ENCODE peak calls at places on chromosome 13, in six cellular contexts. C is right atrium auricular region; E is Calu3; O is CD4-positive, alpha-beta T cell; B is IMR-90; R is fibroblast of the aortic adventitia. P is an unnamed sample.

GRCh38 chr13:37492741-37493514 is 105.6 kb downstream of the POSTN start:
- DNase-seq in E (no peak), O (no peak), R (peak), B (peak), C (no peak), P (peak)

GRCh38 chr13:112506046-112506445 is 81.9 kb downstream of the TUBGCP3 start:
- DNase-seq in C (no peak), O (no peak), E (no peak), B (no peak), R (no peak), P (no peak)

GRCh38 chr13:93620366-93620765 is 393.8 kb downstream of the GPC6 start:
- DNase-seq in B (no peak), C (no peak), E (no peak), O (no peak), R (peak), P (no peak)

GRCh38 chr13:103883698-103884097 is 817.5 kb upstream of the SLC10A2 start:
- DNase-seq in C (no peak), E (no peak), R (no peak), O (no peak), B (peak), P (no peak)

GRCh38 chr13:79861731-79862130 is 380.8 kb downstream of the NDFIP2 start:
- DNase-seq in O (no peak), C (no peak), B (no peak), R (no peak), E (no peak), P (no peak)

GRCh38 chr13:52845334-52845761 is 3.1 kb downstream of the PCDH8 start:
- DNase-seq in O (no peak), B (no peak), E (no peak), R (no peak), C (no peak), P (no peak)

GRCh38 chr13:75610466-75610865 is 25.7 kb upstream of the LMO7 start:
- DNase-seq in E (no peak), B (no peak), O (no peak), R (no peak), C (no peak), P (no peak)

GRCh38 chr13:110713981-110714797 is 689 bp downstream of the ING1 start:
- DNase-seq in R (peak), C (peak), E (no peak), O (peak), B (peak), P (peak)

GRCh38 chr13:80242728-80243427 is 98.0 kb downstream of the SPRY2 start:
- DNase-seq in C (no peak), B (no peak), R (no peak), O (no peak), E (no peak), P (no peak)

GRCh38 chr13:22696433-22696832 is 484.3 kb upstream of the SGCG start:
- DNase-seq in C (no peak), B (no peak), O (no peak), E (no peak), R (no peak), P (no peak)

GRCh38 chr13:111021270-111021669 is 93.8 kb upstream of the ARHGEF7 start:
- DNase-seq in C (no peak), O (no peak), R (peak), B (no peak), E (no peak), P (no peak)

GRCh38 chr13:98123176-98123575 is 19.7 kb upstream of the FARP1 start:
- DNase-seq in B (no peak), O (no peak), R (no peak), E (no peak), C (no peak), P (no peak)

GRCh38 chr13:77902319-77902963 is 16.2 kb downstream of the EDNRB start:
- DNase-seq in E (no peak), O (no peak), B (no peak), R (no peak), C (no peak), P (no peak)

GRCh38 chr13:110419391-110419791 is 112.3 kb downstream of the COL4A2 start:
- DNase-seq in B (no peak), E (peak), R (no peak), C (no peak), O (no peak), P (no peak)

GRCh38 chr13:40191186-40191980 is 475.1 kb downstream of the FOXO1 start:
- DNase-seq in C (no peak), E (no peak), B (no peak), O (no peak), R (peak), P (no peak)

GRCh38 chr13:25067054-25067453 is 28.9 kb upstream of the PABPC3 start:
- DNase-seq in O (no peak), C (no peak), E (no peak), R (no peak), B (no peak), P (no peak)

GRCh38 chr13:25733061-25733491 is 318.7 kb downstream of the SHISA2 start:
- DNase-seq in B (no peak), E (no peak), C (no peak), R (peak), O (no peak), P (peak)

GRCh38 chr13:60629158-60629557 is 232.1 kb downstream of the TDRD3 start:
- DNase-seq in O (no peak), C (no peak), R (no peak), E (no peak), B (no peak), P (no peak)

GRCh38 chr13:26377038-26377437 is 123.1 kb downstream of the CDK8 start:
- DNase-seq in B (peak), R (peak), C (no peak), O (no peak), E (peak), P (peak)

GRCh38 chr13:35283856-35284255 is 192.6 kb downstream of the MAB21L1 start:
- DNase-seq in B (no peak), O (no peak), C (no peak), R (no peak), E (peak), P (peak)

GRCh38 chr13:102642475-102642874 is 45.7 kb downstream of the TPP2 start:
- DNase-seq in B (no peak), O (no peak), E (no peak), C (peak), R (peak), P (no peak)

GRCh38 chr13:39259371-39259770 is 221.1 kb downstream of the NHLRC3 start:
- DNase-seq in C (no peak), E (no peak), R (no peak), O (no peak), B (no peak), P (no peak)

GRCh38 chr13:50724913-50725312 is 118.6 kb downstream of the DLEU7 start:
- DNase-seq in C (no peak), O (no peak), R (no peak), B (no peak), E (no peak), P (no peak)

GRCh38 chr13:52765991-52766390 is 26.4 kb upstream of the CNMD start:
- DNase-seq in B (no peak), O (no peak), R (no peak), C (no peak), E (no peak), P (no peak)

GRCh38 chr13:90107658-90108057 is 1239.8 kb upstream of the MIR17HG start:
- DNase-seq in E (no peak), C (no peak), B (no peak), R (no peak), O (no peak), P (no peak)

GRCh38 chr13:48081739-48082138 is 13.2 kb downstream of the MED4 start:
- DNase-seq in B (no peak), R (no peak), C (no peak), O (no peak), E (no peak), P (no peak)

GRCh38 chr13:48074006-48074405 is 20.9 kb downstream of the MED4 start:
- DNase-seq in R (no peak), O (no peak), B (no peak), E (no peak), C (no peak), P (no peak)

GRCh38 chr13:48072304-48072703 is 22.6 kb downstream of the MED4 start:
- DNase-seq in C (no peak), B (no peak), O (no peak), R (no peak), E (no peak), P (peak)

GRCh38 chr13:48072787-48073186 is 22.1 kb downstream of the MED4 start:
- DNase-seq in E (no peak), R (no peak), B (no peak), O (no peak), C (no peak), P (no peak)

GRCh38 chr13:48078251-48078656 is 16.6 kb downstream of the MED4 start:
- DNase-seq in E (peak), C (no peak), B (no peak), R (no peak), O (no peak), P (peak)
- TF ChIP-seq CTCF in E (no peak), C (no peak), B (no peak), R (peak), O (no peak), P (peak)

DNA sequence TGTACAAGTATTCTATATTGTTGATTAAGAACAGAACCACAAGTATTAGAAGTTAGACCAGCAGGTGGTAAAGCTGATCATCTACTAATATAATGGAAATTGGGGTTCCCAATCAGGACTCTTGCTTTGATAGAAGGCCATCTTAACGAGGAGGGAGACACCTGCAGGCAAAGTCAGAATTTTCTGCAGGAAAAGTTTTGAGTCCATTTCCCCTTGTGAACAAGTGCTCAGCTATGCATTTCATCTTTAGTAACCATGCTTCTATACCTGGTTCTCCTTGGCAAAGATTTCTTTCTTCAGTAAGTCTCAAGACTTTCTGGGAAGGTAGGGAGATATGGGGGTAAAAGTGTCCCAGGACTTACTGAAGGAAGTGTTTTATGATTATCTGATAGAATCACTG is 36.1 kb upstream of the USPL1 start:
- DNase-seq in O (no peak), E (peak), C (no peak), R (peak), B (peak), P (peak)
- TF ChIP-seq CTCF in O (peak), E (no peak), C (no peak), R (peak), B (peak), P (peak)

DNA sequence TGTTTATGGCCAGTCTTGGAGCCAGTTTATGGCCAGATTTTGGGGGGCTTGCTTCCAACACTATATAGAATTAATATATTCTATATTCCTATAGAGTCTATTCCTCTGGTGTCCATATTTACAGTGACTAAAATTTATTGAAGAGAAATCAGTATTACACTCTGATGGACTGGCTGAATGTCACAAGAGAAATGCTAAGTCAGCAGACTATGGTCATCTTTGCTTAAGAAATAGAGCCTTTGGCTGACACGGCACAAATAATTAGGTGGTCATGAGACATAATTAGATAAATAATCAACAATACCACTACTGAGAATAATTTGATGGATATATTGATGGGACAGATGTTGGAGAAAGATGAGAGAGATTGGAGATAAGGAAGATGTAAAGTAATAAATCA is 272.9 kb downstream of the SLITRK5 start:
- DNase-seq in B (no peak), E (no peak), O (no peak), C (no peak), R (no peak), P (no peak)
- TF ChIP-seq CTCF in B (no peak), E (no peak), O (no peak), C (no peak), R (no peak), P (no peak)

DNA sequence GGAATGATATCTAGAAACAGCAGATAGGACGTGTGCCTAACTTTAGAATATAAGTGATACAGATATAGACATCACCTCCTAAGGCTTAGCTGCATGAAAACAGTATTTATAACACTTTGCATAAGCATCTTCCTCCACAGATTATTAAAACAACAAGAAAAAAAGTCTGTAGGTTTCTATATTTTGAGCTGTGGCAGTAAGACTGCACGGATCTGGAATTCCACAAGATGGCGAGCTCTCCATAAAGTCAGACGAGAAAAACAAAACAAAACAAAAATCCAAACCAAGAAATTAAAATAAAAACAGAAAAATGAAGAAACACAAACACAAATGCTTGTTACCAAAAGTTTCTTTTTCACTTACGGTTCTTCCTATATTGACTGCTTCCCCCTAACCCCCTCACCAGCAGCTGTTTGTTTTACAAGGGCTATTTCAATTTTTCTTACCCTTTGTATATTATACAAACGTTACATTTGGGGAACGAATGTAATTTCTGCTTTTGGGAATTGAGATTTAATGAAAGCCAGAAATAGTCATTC is 285.8 kb downstream of the MYO16 start:
- DNase-seq in O (no peak), C (no peak), R (peak), E (no peak), B (peak), P (peak)
- TF ChIP-seq CTCF in O (no peak), C (no peak), R (peak), E (no peak), B (peak), P (peak)

DNA sequence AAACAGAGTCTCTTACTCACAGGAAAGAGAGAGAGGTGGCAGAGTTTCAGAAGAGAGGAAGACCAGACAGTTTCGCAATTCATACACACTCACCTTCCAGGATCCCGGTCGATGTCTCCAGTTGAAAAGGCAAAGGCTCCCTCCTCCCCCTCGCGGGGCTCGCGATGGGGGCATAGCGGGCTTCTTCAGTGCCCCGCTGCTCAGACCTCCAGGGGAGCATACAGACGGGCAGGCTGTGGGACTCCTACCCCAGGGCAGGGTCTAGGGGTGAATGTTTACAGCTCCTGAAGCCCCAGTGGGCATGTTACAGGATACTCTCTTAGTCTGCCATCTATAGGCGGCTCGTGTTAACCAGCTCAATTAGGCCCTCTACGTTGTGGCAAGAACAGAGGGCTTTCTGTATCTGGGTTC is 139.2 kb downstream of the SLITRK5 start:
- DNase-seq in C (no peak), O (no peak), E (no peak), R (no peak), B (no peak), P (no peak)
- TF ChIP-seq CTCF in C (no peak), O (no peak), E (no peak), R (no peak), B (no peak), P (no peak)